ENCODE peak calls at places on chromosomes 1 and 21, in six cellular contexts. E is stimulated activated CD4-positive, alpha-beta T cell treated with anti-CD3 and anti-CD28 coated beads, TNF-alpha, amount 100 ng/mL, for 48 hours; J is A549; W is GM19239; Y is AG04450; P is AG08395. M is an unnamed sample.

GRCh38 chr21:43295016-43295958 is 126.5 kb downstream of the CRYAA start:
- DNase-seq in E (no peak), J (peak; percentile 39), W (no peak), Y (no peak), P (no peak), M (no peak)

GRCh38 chr1:201053155-201053860 is 29.8 kb upstream of the KIF21B start:
- DNase-seq in E (no peak), J (no peak), W (no peak), Y (no peak), P (no peak), M (no peak)

GRCh38 chr1:24969616-24970398 is 39.7 kb upstream of the RUNX3 start:
- DNase-seq in E (no peak), J (no peak), W (no peak), Y (no peak), P (no peak), M (no peak)

GRCh38 chr1:161843156-161843555 is 77.0 kb downstream of the ATF6 start:
- DNase-seq in E (no peak), J (no peak), W (no peak), Y (no peak), P (peak; percentile 26), M (no peak)

GRCh38 chr1:209805875-209806760 is at the start of gene IRF6:
- DNase-seq in E (peak; percentile 63), J (peak; percentile 48), W (peak; percentile 54), Y (no peak), P (peak; percentile 65), M (no peak)

GRCh38 chr1:196464545-196464944 is 143.7 kb downstream of the KCNT2 start:
- DNase-seq in E (no peak), J (no peak), W (no peak), Y (no peak), P (peak; percentile 40), M (no peak)

GRCh38 chr1:65417729-65418128 is 2.7 kb upstream of the LEPR start:
- DNase-seq in E (no peak), J (no peak), W (no peak), Y (no peak), P (no peak), M (no peak)

GRCh38 chr1:13699510-13699909 is 478 bp upstream of the PRDM2 start:
- DNase-seq in E (no peak), J (peak; percentile 20), W (no peak), Y (no peak), P (no peak), M (no peak)

GRCh38 chr1:43205671-43206070 is 33.5 kb downstream of the CFAP57 start:
- DNase-seq in E (no peak), J (no peak), W (no peak), Y (peak; percentile 16), P (peak; percentile 38), M (no peak)

GRCh38 chr1:101683136-101683535 is 313.6 kb downstream of the OLFM3 start:
- DNase-seq in E (no peak), J (no peak), W (no peak), Y (no peak), P (no peak), M (no peak)

GRCh38 chr1:244327533-244327932 is 124.2 kb downstream of the ADSS2 start:
- DNase-seq in E (no peak), J (no peak), W (no peak), Y (no peak), P (no peak), M (no peak)

GRCh38 chr1:156883919-156884318 is 9.6 kb upstream of the PEAR1 start:
- DNase-seq in E (no peak), J (no peak), W (no peak), Y (no peak), P (no peak), M (no peak)

GRCh38 chr1:207388721-207389120 is 65.4 kb upstream of the CR2 start:
- DNase-seq in E (no peak), J (no peak), W (no peak), Y (no peak), P (no peak), M (no peak)

GRCh38 chr1:198064181-198064580 is 92.6 kb upstream of the NEK7 start:
- DNase-seq in E (no peak), J (no peak), W (no peak), Y (no peak), P (no peak), M (no peak)